ENCODE peak calls at places on chromosomes 5 and 9, in eight cellular contexts. P is neuronal stem cell; U is GM12865; N is suprapubic skin; J is anterior cingulate cortex; T is T-helper 2 cell treated with Interferon-gamma antibody and Interleukin-4, amounts not matched to agents 5 μg/mL and 100 μg/mL, for 36 hours; H is T1000; B is iPS DF 6.9. A is an unnamed sample.

GRCh38 chr9:113479150-113479761 is 15.7 kb downstream of the RGS3 start:
- DNase-seq in P (no peak), U (no peak), N (peak), J (no peak), T (no peak), H (no peak), B (no peak), A (no peak)

GRCh38 chr5:53603009-53603687 is 42.7 kb downstream of the NDUFS4 start:
- DNase-seq in P (no peak), U (no peak), N (no peak), J (no peak), T (no peak), H (no peak), B (no peak), A (no peak)

GRCh38 chr9:123645126-123645525 is 284.8 kb downstream of the DENND1A start:
- DNase-seq in P (no peak), U (no peak), N (no peak), J (no peak), T (no peak), H (no peak), B (no peak), A (no peak)

GRCh38 chr9:7439355-7439978 is 360.1 kb downstream of the DMAC1 start:
- DNase-seq in P (no peak), U (no peak), N (no peak), J (no peak), T (no peak), H (peak), B (no peak), A (no peak)

GRCh38 chr9:134330590-134330989 is 4.3 kb downstream of the RXRA start:
- DNase-seq in P (no peak), U (no peak), N (no peak), J (no peak), T (no peak), H (no peak), B (no peak), A (no peak)

GRCh38 chr5:172284275-172284971 is 859 bp upstream of the UBTD2 start:
- DNase-seq in P (no peak), U (no peak), N (peak), J (no peak), T (peak), H (no peak), B (no peak), A (peak)

GRCh38 chr9:120868339-120868675 is 8.7 kb downstream of the PHF19 start:
- DNase-seq in P (no peak), U (no peak), N (no peak), J (no peak), T (no peak), H (no peak), B (no peak), A (no peak)

GRCh38 chr5:68369436-68370125 is 154.0 kb downstream of the PIK3R1 start:
- DNase-seq in P (no peak), U (peak), N (no peak), J (no peak), T (peak), H (no peak), B (no peak), A (peak)

GRCh38 chr5:58135571-58136335 is 324.1 kb downstream of the PLK2 start:
- DNase-seq in P (no peak), U (no peak), N (no peak), J (no peak), T (no peak), H (peak), B (no peak), A (no peak)

GRCh38 chr9:99628843-99629242 is 192.8 kb upstream of the NR4A3 start:
- DNase-seq in P (no peak), U (no peak), N (no peak), J (no peak), T (no peak), H (no peak), B (no peak), A (no peak)

GRCh38 chr5:77095189-77095588 is 8.1 kb upstream of the ZBED3 start:
- DNase-seq in P (no peak), U (no peak), N (no peak), J (no peak), T (no peak), H (no peak), B (no peak), A (no peak)

GRCh38 chr5:17081142-17081541 is 136.3 kb upstream of the BASP1 start:
- DNase-seq in P (no peak), U (no peak), N (no peak), J (no peak), T (no peak), H (no peak), B (no peak), A (no peak)

GRCh38 chr5:72596956-72597355 is 89.7 kb upstream of the ZNF366 start:
- DNase-seq in P (no peak), U (no peak), N (no peak), J (no peak), T (no peak), H (no peak), B (no peak), A (no peak)

GRCh38 chr5:127236254-127236653 is 54.3 kb upstream of the MEGF10 start:
- DNase-seq in P (no peak), U (no peak), N (no peak), J (no peak), T (no peak), H (no peak), B (no peak), A (no peak)

GRCh38 chr5:173315495-173316352 is 12.5 kb downstream of the STC2 start:
- DNase-seq in P (no peak), U (no peak), N (peak), J (no peak), T (no peak), H (peak), B (no peak), A (no peak)

GRCh38 chr5:95808686-95809413 is 13.7 kb downstream of the GLRX start:
- DNase-seq in P (no peak), U (peak), N (peak), J (no peak), T (peak), H (no peak), B (no peak), A (peak)

GRCh38 chr5:23411200-23411599 is 96.2 kb upstream of the PRDM9 start:
- DNase-seq in P (no peak), U (no peak), N (no peak), J (no peak), T (no peak), H (no peak), B (no peak), A (no peak)

GRCh38 chr9:96646081-96646991 is 8.8 kb downstream of the PRXL2C start:
- DNase-seq in P (no peak), U (no peak), N (no peak), J (no peak), T (no peak), H (no peak), B (no peak), A (no peak)

GRCh38 chr5:7683753-7684152 is 167.2 kb downstream of the CFAP90 start:
- DNase-seq in P (no peak), U (no peak), N (no peak), J (no peak), T (no peak), H (no peak), B (no peak), A (no peak)

GRCh38 chr9:13143281-13143680 is 136.2 kb downstream of the MPDZ start:
- DNase-seq in P (peak), U (no peak), N (no peak), J (no peak), T (no peak), H (no peak), B (no peak), A (no peak)

GRCh38 chr5:37836173-37837100 is 3.4 kb downstream of the GDNF start:
- DNase-seq in P (no peak), U (no peak), N (no peak), J (no peak), T (no peak), H (peak), B (no peak), A (peak)

GRCh38 chr5:102853680-102854079 is 98.6 kb downstream of the PAM start:
- DNase-seq in P (no peak), U (no peak), N (no peak), J (no peak), T (no peak), H (no peak), B (no peak), A (no peak)

GRCh38 chr9:134136117-134136996 is 475 bp downstream of the WDR5 start:
- DNase-seq in P (peak), U (peak), N (no peak), J (no peak), T (peak), H (no peak), B (no peak), A (peak)

GRCh38 chr9:88418715-88419540 is 30.7 kb downstream of the SPIN1 start:
- DNase-seq in P (no peak), U (peak), N (no peak), J (no peak), T (peak), H (peak), B (no peak), A (no peak)

GRCh38 chr5:80884851-80885697 is 75.1 kb upstream of the RASGRF2 start:
- DNase-seq in P (no peak), U (no peak), N (no peak), J (no peak), T (no peak), H (no peak), B (no peak), A (no peak)

GRCh38 chr5:172299916-172300439 is 16.4 kb upstream of the UBTD2 start:
- DNase-seq in P (no peak), U (peak), N (no peak), J (no peak), T (no peak), H (no peak), B (no peak), A (no peak)

GRCh38 chr9:125886365-125886764 is 139.2 kb downstream of the PBX3 start:
- DNase-seq in P (no peak), U (no peak), N (no peak), J (no peak), T (no peak), H (no peak), B (no peak), A (no peak)

GRCh38 chr9:68978054-68978453 is 35.9 kb downstream of the PRKACG start:
- DNase-seq in P (no peak), U (peak), N (no peak), J (no peak), T (no peak), H (no peak), B (no peak), A (no peak)

GRCh38 chr5:67085616-67086015 is 111.0 kb downstream of the CD180 start:
- DNase-seq in P (no peak), U (no peak), N (no peak), J (no peak), T (no peak), H (no peak), B (no peak), A (no peak)

GRCh38 chr5:89313804-89314588 is 431.0 kb upstream of the MEF2C start:
- DNase-seq in P (no peak), U (peak), N (no peak), J (no peak), T (peak), H (peak), B (no peak), A (peak)

GRCh38 chr9:134297581-134297980 is 28.7 kb upstream of the RXRA start:
- DNase-seq in P (no peak), U (no peak), N (no peak), J (no peak), T (no peak), H (no peak), B (no peak), A (no peak)

GRCh38 chr9:86353591-86354047 is 591 bp downstream of the TUT7 start:
- DNase-seq in P (no peak), U (peak), N (no peak), J (no peak), T (no peak), H (no peak), B (no peak), A (peak)

GRCh38 chr9:72635197-72635596 is 113.8 kb downstream of the TMC1 start:
- DNase-seq in P (no peak), U (peak), N (no peak), J (no peak), T (peak), H (no peak), B (peak), A (peak)

GRCh38 chr5:22242532-22242931 is 610.6 kb downstream of the CDH12 start:
- DNase-seq in P (no peak), U (no peak), N (no peak), J (no peak), T (no peak), H (no peak), B (no peak), A (no peak)

GRCh38 chr5:82405166-82405565 is 127.0 kb upstream of the RPS23 start:
- DNase-seq in P (no peak), U (no peak), N (no peak), J (no peak), T (no peak), H (no peak), B (no peak), A (no peak)

GRCh38 chr5:76790632-76791290 is 28.1 kb upstream of the F2RL1 start:
- DNase-seq in P (no peak), U (peak), N (no peak), J (no peak), T (peak), H (peak), B (no peak), A (no peak)

GRCh38 chr9:97525451-97525850 is 24.0 kb downstream of the TMOD1 start:
- DNase-seq in P (no peak), U (peak), N (no peak), J (no peak), T (no peak), H (peak), B (no peak), A (no peak)

A was measured in GM20000.